ENCODE peak calls at places on chromosome 9, in seven cellular contexts. F, Z, M, S, B, V and G are unnamed samples.

GRCh38 chr9:18473551-18474279 is at the start of gene ADAMTSL1:
- DNase-seq in F (no peak), Z (peak), M (no peak), S (no peak), B (peak), V (no peak), G (no peak)

GRCh38 chr9:88418715-88419540 is 30.7 kb downstream of the SPIN1 start:
- DNase-seq in F (no peak), Z (no peak), M (no peak), S (peak), B (no peak), V (no peak), G (no peak)

GRCh38 chr9:137139468-137140150 is 655 bp downstream of the GRIN1 start:
- DNase-seq in F (no peak), Z (no peak), M (no peak), S (no peak), B (no peak), V (no peak), G (peak)

GRCh38 chr9:77759391-77759790 is 111.3 kb upstream of the GNA14 start:
- DNase-seq in F (no peak), Z (no peak), M (no peak), S (no peak), B (no peak), V (no peak), G (no peak)

GRCh38 chr9:22240619-22241018 is 206.0 kb upstream of the DMRTA1 start:
- DNase-seq in F (no peak), Z (no peak), M (no peak), S (peak), B (peak), V (no peak), G (no peak)

GRCh38 chr9:107190031-107190935 is 92.8 kb upstream of the RAD23B start:
- DNase-seq in F (no peak), Z (no peak), M (no peak), S (no peak), B (peak), V (no peak), G (no peak)

GRCh38 chr9:77649109-77649812 is 1.1 kb upstream of the GNA14 start:
- DNase-seq in F (no peak), Z (no peak), M (no peak), S (no peak), B (peak), V (no peak), G (no peak)

GRCh38 chr9:84485539-84485938 is 145.0 kb upstream of the SLC28A3 start:
- DNase-seq in F (no peak), Z (no peak), M (no peak), S (no peak), B (no peak), V (no peak), G (no peak)

GRCh38 chr9:134420281-134420835 is 94.1 kb downstream of the RXRA start:
- DNase-seq in F (no peak), Z (no peak), M (no peak), S (no peak), B (no peak), V (no peak), G (no peak)

GRCh38 chr9:123816817-123817472 is 113.0 kb downstream of the DENND1A start:
- DNase-seq in F (no peak), Z (no peak), M (no peak), S (no peak), B (peak), V (no peak), G (no peak)

GRCh38 chr9:91421022-91421765 is 2.4 kb downstream of the NFIL3 start:
- DNase-seq in F (peak), Z (peak), M (no peak), S (no peak), B (peak), V (no peak), G (peak)

GRCh38 chr9:126781717-126782388 is 23.0 kb upstream of the ZBTB43 start:
- DNase-seq in F (peak), Z (peak), M (no peak), S (peak), B (peak), V (peak), G (peak)

GRCh38 chr9:70055867-70056266 is 12.2 kb downstream of the MAMDC2 start:
- DNase-seq in F (no peak), Z (no peak), M (no peak), S (no peak), B (no peak), V (no peak), G (no peak)

GRCh38 chr9:88808761-88809370 is 182.4 kb upstream of the S1PR3 start:
- DNase-seq in F (no peak), Z (no peak), M (no peak), S (no peak), B (no peak), V (no peak), G (no peak)

DNA sequence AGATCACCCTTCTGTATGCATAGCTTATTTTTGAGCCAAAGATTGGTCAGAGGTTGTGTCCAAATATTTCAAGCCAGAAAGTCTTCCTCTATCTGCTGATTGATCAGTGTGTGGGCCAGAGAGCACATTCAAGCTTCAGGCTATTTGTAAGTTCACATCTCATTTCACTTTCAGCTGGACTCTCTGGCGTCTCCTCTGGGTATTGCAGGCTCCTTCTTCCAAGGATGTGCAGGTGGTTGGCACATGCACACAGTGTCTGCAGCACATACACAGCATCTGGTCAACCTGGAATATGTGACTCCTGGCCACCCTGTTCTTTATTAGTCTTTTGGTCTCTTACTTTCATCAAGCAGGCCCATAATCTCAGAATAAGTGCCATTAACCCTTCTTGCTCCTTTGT is 516.1 kb downstream of the ANXA1 start:
- DNase-seq in F (no peak), Z (no peak), M (no peak), S (peak), B (no peak), V (no peak), G (no peak)
- TF ChIP-seq CTCF in F (no peak), Z (no peak), M (no peak), S (peak), B (peak), V (no peak), G (no peak)

GRCh38 chr9:4799775-4800174 is 7.0 kb downstream of the RCL1 start:
- DNase-seq in F (no peak), Z (no peak), M (no peak), S (no peak), B (no peak), V (no peak), G (no peak)
- TF ChIP-seq CTCF in F (no peak), Z (no peak), M (no peak), S (no peak), B (no peak), V (no peak), G (no peak)

DNA sequence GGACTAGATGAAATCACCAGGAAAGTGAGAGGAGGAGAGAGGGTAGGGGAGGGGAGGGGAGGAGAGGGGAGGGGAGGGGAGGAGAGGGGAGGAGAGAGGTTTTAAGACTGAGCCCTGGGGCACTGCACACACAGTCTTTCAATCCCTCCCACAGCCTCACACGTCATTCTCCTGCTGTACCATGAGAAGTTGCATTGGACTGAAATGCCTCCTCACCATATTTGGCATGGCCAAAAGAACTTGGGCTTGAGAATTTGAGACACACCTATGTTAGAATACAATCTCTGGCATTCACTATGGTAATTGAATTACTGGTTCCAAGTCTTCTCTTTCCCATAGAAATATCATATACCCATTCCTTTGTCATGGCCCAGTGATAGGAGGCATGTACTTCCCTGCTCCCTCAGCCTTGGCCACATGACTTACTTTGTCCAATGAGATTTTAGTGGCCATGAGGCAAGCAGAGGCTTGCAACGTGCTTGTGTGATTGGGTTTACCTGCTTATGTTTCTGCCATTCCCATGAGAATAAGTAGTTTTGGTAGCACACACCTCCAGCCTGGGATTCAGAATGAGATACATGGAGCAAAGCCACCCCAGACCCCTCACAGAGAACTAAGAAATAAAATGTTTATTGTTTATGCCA is 133.3 kb upstream of the SMARCA2 start:
- DNase-seq in F (no peak), Z (no peak), M (no peak), S (peak), B (no peak), V (no peak), G (no peak)
- TF ChIP-seq CTCF in F (no peak), Z (no peak), M (no peak), S (no peak), B (no peak), V (no peak), G (no peak)

GRCh38 chr9:38000332-38000731 is 68.7 kb downstream of the SHB start:
- DNase-seq in F (no peak), Z (no peak), M (no peak), S (no peak), B (no peak), V (no peak), G (no peak)
- TF ChIP-seq CTCF in F (no peak), Z (no peak), M (no peak), S (no peak), B (no peak), V (no peak), G (no peak)